ENCODE peak calls at places on chromosome 3, in six cellular contexts. One of them, this sample, is unnamed.

GRCh38 chr3:46411271-46411670 is 4.2 kb downstream of the CCRL2 start:
- DNase-seq in stomach: no peak
- DNase-seq in GM12865: no peak
- DNase-seq in AG09319: no peak
- DNase-seq in bronchial epithelial cell: no peak
- DNase-seq in Peyer's patch: no peak
- DNase-seq in this sample: no peak

GRCh38 chr3:128648402-128648801 is 2.2 kb downstream of the RPN1 start:
- DNase-seq in AG09319: no peak
- DNase-seq in GM12865: no peak
- DNase-seq in bronchial epithelial cell: no peak
- DNase-seq in Peyer's patch: no peak
- DNase-seq in stomach: no peak
- DNase-seq in this sample: no peak

GRCh38 chr3:126121074-126121473 is 37.1 kb upstream of the SLC41A3 start:
- DNase-seq in AG09319: no peak
- DNase-seq in GM12865: no peak
- DNase-seq in stomach: no peak
- DNase-seq in bronchial epithelial cell: no peak
- DNase-seq in Peyer's patch: no peak
- DNase-seq in this sample: no peak

GRCh38 chr3:52782412-52783210 is 5.2 kb downstream of the ITIH1 start:
- DNase-seq in stomach: no peak
- DNase-seq in Peyer's patch: peak
- DNase-seq in GM12865: no peak
- DNase-seq in AG09319: no peak
- DNase-seq in bronchial epithelial cell: no peak
- DNase-seq in this sample: no peak

GRCh38 chr3:88767746-88768145 is 339.7 kb upstream of the EPHA3 start:
- DNase-seq in GM12865: no peak
- DNase-seq in stomach: no peak
- DNase-seq in bronchial epithelial cell: no peak
- DNase-seq in AG09319: no peak
- DNase-seq in Peyer's patch: no peak
- DNase-seq in this sample: no peak

GRCh38 chr3:72976182-72976825 is 20.3 kb upstream of the PPP4R2 start:
- DNase-seq in GM12865: no peak
- DNase-seq in stomach: no peak
- DNase-seq in Peyer's patch: no peak
- DNase-seq in AG09319: no peak
- DNase-seq in bronchial epithelial cell: peak
- DNase-seq in this sample: no peak

GRCh38 chr3:30206051-30206450 is 400.4 kb upstream of the TGFBR2 start:
- DNase-seq in GM12865: no peak
- DNase-seq in Peyer's patch: no peak
- DNase-seq in AG09319: no peak
- DNase-seq in stomach: no peak
- DNase-seq in bronchial epithelial cell: no peak
- DNase-seq in this sample: no peak

GRCh38 chr3:256501-256900 is 59.9 kb downstream of the CHL1 start:
- DNase-seq in Peyer's patch: no peak
- DNase-seq in bronchial epithelial cell: no peak
- DNase-seq in stomach: no peak
- DNase-seq in GM12865: no peak
- DNase-seq in AG09319: no peak
- DNase-seq in this sample: no peak

GRCh38 chr3:16824085-16824696 is 60.6 kb upstream of the PLCL2 start:
- DNase-seq in Peyer's patch: no peak
- DNase-seq in stomach: no peak
- DNase-seq in GM12865: peak
- DNase-seq in AG09319: no peak
- DNase-seq in bronchial epithelial cell: no peak
- DNase-seq in this sample: no peak

GRCh38 chr3:141360888-141361598 is 7.3 kb upstream of the ZBTB38 start:
- DNase-seq in stomach: no peak
- DNase-seq in GM12865: peak
- DNase-seq in bronchial epithelial cell: peak
- DNase-seq in AG09319: peak
- DNase-seq in Peyer's patch: no peak
- DNase-seq in this sample: peak

GRCh38 chr3:21543380-21544075 is 207.5 kb downstream of the ZNF385D start:
- DNase-seq in stomach: no peak
- DNase-seq in Peyer's patch: no peak
- DNase-seq in GM12865: no peak
- DNase-seq in bronchial epithelial cell: no peak
- DNase-seq in AG09319: no peak
- DNase-seq in this sample: no peak
- TF ChIP-seq CTCF in stomach: no peak
- TF ChIP-seq CTCF in Peyer's patch: no peak
- TF ChIP-seq CTCF in GM12865: no peak
- TF ChIP-seq CTCF in bronchial epithelial cell: no peak
- TF ChIP-seq CTCF in AG09319: no peak
- TF ChIP-seq CTCF in this sample: no peak

GRCh38 chr3:13222891-13223573 is 149.8 kb upstream of the IQSEC1 start:
- DNase-seq in GM12865: no peak
- DNase-seq in bronchial epithelial cell: no peak
- DNase-seq in stomach: no peak
- DNase-seq in AG09319: no peak
- DNase-seq in Peyer's patch: no peak
- DNase-seq in this sample: no peak
- TF ChIP-seq CTCF in GM12865: no peak
- TF ChIP-seq CTCF in bronchial epithelial cell: no peak
- TF ChIP-seq CTCF in stomach: no peak
- TF ChIP-seq CTCF in AG09319: no peak
- TF ChIP-seq CTCF in Peyer's patch: no peak
- TF ChIP-seq CTCF in this sample: no peak

GRCh38 chr3:31392568-31392967 is 140.2 kb upstream of the STT3B start:
- DNase-seq in stomach: no peak
- DNase-seq in Peyer's patch: no peak
- DNase-seq in GM12865: peak
- DNase-seq in bronchial epithelial cell: no peak
- DNase-seq in AG09319: no peak
- DNase-seq in this sample: no peak

GRCh38 chr3:31391150-31391549 is 141.6 kb upstream of the STT3B start:
- DNase-seq in Peyer's patch: no peak
- DNase-seq in GM12865: peak
- DNase-seq in stomach: no peak
- DNase-seq in AG09319: no peak
- DNase-seq in bronchial epithelial cell: no peak
- DNase-seq in this sample: peak

GRCh38 chr3:31384117-31384516 is 148.6 kb upstream of the STT3B start:
- DNase-seq in bronchial epithelial cell: no peak
- DNase-seq in AG09319: no peak
- DNase-seq in GM12865: no peak
- DNase-seq in Peyer's patch: no peak
- DNase-seq in stomach: no peak
- DNase-seq in this sample: no peak

GRCh38 chr3:31389939-31390338 is 142.8 kb upstream of the STT3B start:
- DNase-seq in GM12865: no peak
- DNase-seq in AG09319: no peak
- DNase-seq in Peyer's patch: no peak
- DNase-seq in stomach: no peak
- DNase-seq in bronchial epithelial cell: no peak
- DNase-seq in this sample: no peak
- TF ChIP-seq CTCF in GM12865: no peak
- TF ChIP-seq CTCF in AG09319: no peak
- TF ChIP-seq CTCF in Peyer's patch: no peak
- TF ChIP-seq CTCF in stomach: no peak
- TF ChIP-seq CTCF in bronchial epithelial cell: no peak
- TF ChIP-seq CTCF in this sample: no peak

GRCh38 chr3:63450634-63451363 is 172.7 kb downstream of the SYNPR start:
- DNase-seq in stomach: no peak
- DNase-seq in AG09319: no peak
- DNase-seq in bronchial epithelial cell: peak
- DNase-seq in Peyer's patch: peak
- DNase-seq in GM12865: no peak
- DNase-seq in this sample: no peak
- TF ChIP-seq CTCF in stomach: no peak
- TF ChIP-seq CTCF in AG09319: no peak
- TF ChIP-seq CTCF in bronchial epithelial cell: no peak
- TF ChIP-seq CTCF in Peyer's patch: no peak
- TF ChIP-seq CTCF in GM12865: no peak
- TF ChIP-seq CTCF in this sample: no peak

GRCh38 chr3:165339753-165340152 is 143.6 kb upstream of the SLITRK3 start:
- DNase-seq in stomach: no peak
- DNase-seq in GM12865: peak
- DNase-seq in Peyer's patch: no peak
- DNase-seq in bronchial epithelial cell: peak
- DNase-seq in AG09319: no peak
- DNase-seq in this sample: no peak
- TF ChIP-seq CTCF in stomach: no peak
- TF ChIP-seq CTCF in GM12865: peak
- TF ChIP-seq CTCF in Peyer's patch: no peak
- TF ChIP-seq CTCF in bronchial epithelial cell: peak
- TF ChIP-seq CTCF in AG09319: no peak
- TF ChIP-seq CTCF in this sample: no peak

GRCh38 chr3:106208979-106209378 is 340.2 kb upstream of the CBLB start:
- DNase-seq in Peyer's patch: no peak
- DNase-seq in bronchial epithelial cell: peak
- DNase-seq in AG09319: no peak
- DNase-seq in GM12865: no peak
- DNase-seq in stomach: no peak
- DNase-seq in this sample: no peak
- TF ChIP-seq CTCF in Peyer's patch: no peak
- TF ChIP-seq CTCF in bronchial epithelial cell: no peak
- TF ChIP-seq CTCF in AG09319: peak
- TF ChIP-seq CTCF in GM12865: no peak
- TF ChIP-seq CTCF in stomach: no peak
- TF ChIP-seq CTCF in this sample: peak

GRCh38 chr3:197317250-197317963 is 19.0 kb upstream of the DLG1 start:
- DNase-seq in AG09319: peak
- DNase-seq in Peyer's patch: no peak
- DNase-seq in GM12865: no peak
- DNase-seq in bronchial epithelial cell: peak
- DNase-seq in stomach: no peak
- DNase-seq in this sample: no peak
- TF ChIP-seq CTCF in AG09319: no peak
- TF ChIP-seq CTCF in Peyer's patch: no peak
- TF ChIP-seq CTCF in GM12865: no peak
- TF ChIP-seq CTCF in bronchial epithelial cell: no peak
- TF ChIP-seq CTCF in stomach: no peak
- TF ChIP-seq CTCF in this sample: no peak

DNA sequence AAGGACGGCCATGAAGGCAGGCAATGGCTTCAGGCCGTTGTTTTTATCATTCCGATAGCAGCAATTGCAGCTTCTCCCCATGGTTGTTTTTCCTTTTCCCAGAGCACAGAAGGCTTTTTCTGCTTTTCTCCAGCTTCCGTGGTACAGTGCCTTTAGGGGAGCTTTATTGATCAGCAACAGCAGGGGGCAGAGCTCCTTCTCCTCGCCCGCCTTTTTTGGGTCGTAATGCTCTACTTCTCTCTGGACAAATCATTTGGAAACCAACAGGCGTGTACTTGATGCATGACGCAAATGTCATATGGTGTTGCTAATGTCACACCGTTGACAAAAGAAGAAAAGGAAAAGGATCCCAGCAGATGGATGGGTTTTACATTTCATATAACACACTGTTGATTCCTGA is 79.7 kb upstream of the SNRK start:
- DNase-seq in AG09319: no peak
- DNase-seq in bronchial epithelial cell: no peak
- DNase-seq in stomach: no peak
- DNase-seq in Peyer's patch: no peak
- DNase-seq in GM12865: no peak
- DNase-seq in this sample: no peak
- TF ChIP-seq CTCF in AG09319: no peak
- TF ChIP-seq CTCF in bronchial epithelial cell: no peak
- TF ChIP-seq CTCF in stomach: no peak
- TF ChIP-seq CTCF in Peyer's patch: no peak
- TF ChIP-seq CTCF in GM12865: no peak
- TF ChIP-seq CTCF in this sample: no peak

GRCh38 chr3:150302246-150302645 is 105.9 kb upstream of the TSC22D2 start:
- DNase-seq in stomach: no peak
- DNase-seq in AG09319: no peak
- DNase-seq in Peyer's patch: no peak
- DNase-seq in bronchial epithelial cell: no peak
- DNase-seq in GM12865: no peak
- DNase-seq in this sample: no peak

GRCh38 chr3:150300376-150300775 is 107.7 kb upstream of the TSC22D2 start:
- DNase-seq in stomach: no peak
- DNase-seq in bronchial epithelial cell: peak
- DNase-seq in GM12865: no peak
- DNase-seq in Peyer's patch: no peak
- DNase-seq in AG09319: no peak
- DNase-seq in this sample: no peak

GRCh38 chr3:150307862-150308261 is 100.2 kb upstream of the TSC22D2 start:
- DNase-seq in AG09319: no peak
- DNase-seq in GM12865: no peak
- DNase-seq in Peyer's patch: no peak
- DNase-seq in bronchial epithelial cell: no peak
- DNase-seq in stomach: no peak
- DNase-seq in this sample: no peak

GRCh38 chr3:150300847-150301517 is 107.1 kb upstream of the TSC22D2 start:
- DNase-seq in AG09319: no peak
- DNase-seq in GM12865: no peak
- DNase-seq in bronchial epithelial cell: peak
- DNase-seq in stomach: no peak
- DNase-seq in Peyer's patch: no peak
- DNase-seq in this sample: no peak

GRCh38 chr3:150303776-150304175 is 104.3 kb upstream of the TSC22D2 start:
- DNase-seq in Peyer's patch: no peak
- DNase-seq in stomach: no peak
- DNase-seq in bronchial epithelial cell: peak
- DNase-seq in GM12865: peak
- DNase-seq in AG09319: no peak
- DNase-seq in this sample: no peak
- TF ChIP-seq CTCF in Peyer's patch: no peak
- TF ChIP-seq CTCF in stomach: no peak
- TF ChIP-seq CTCF in bronchial epithelial cell: peak
- TF ChIP-seq CTCF in GM12865: peak
- TF ChIP-seq CTCF in AG09319: peak
- TF ChIP-seq CTCF in this sample: peak

This sample was measured in GM13977.